ENCODE peak calls at places on chromosome 19, in ten cellular contexts. I is choroid plexus epithelial cell, Q is astrocyte of the spinal cord, K is GM10248, G is fibroblast of the aortic adventitia, U is fibroblast of pulmonary artery, Z is adrenal gland, M is GM23338, O is AG04450, W is endodermal cell. A is an unnamed sample.

GRCh38 chr19:51739466-51740213 is 12.0 kb downstream of the FPR1 start:
- DNase-seq in G (no peak), U (no peak), I (no peak), Z (no peak), Q (no peak), O (no peak), W (no peak), K (no peak), M (no peak), A (no peak)

GRCh38 chr19:39327990-39328705 is 7.5 kb upstream of the LRFN1 start:
- DNase-seq in Q (peak), I (peak), K (peak), O (peak), M (peak), U (peak), Z (peak), G (peak), W (peak), A (peak)

GRCh38 chr19:4538601-4538954 is 1.3 kb downstream of the LRG1 start:
- DNase-seq in Q (no peak), U (no peak), G (no peak), W (peak), O (no peak), Z (no peak), K (no peak), I (no peak), M (no peak), A (no peak)

GRCh38 chr19:11797491-11797890 is 832 bp upstream of the ZNF491 start:
- DNase-seq in U (peak), Z (peak), W (peak), G (peak), K (peak), O (peak), M (peak), Q (peak), I (peak), A (peak)

GRCh38 chr19:58543826-58544590 is at the start of gene TRIM28:
- DNase-seq in O (peak), G (peak), W (peak), U (peak), M (peak), I (peak), Q (peak), K (peak), Z (peak), A (peak)

GRCh38 chr19:35344511-35345031 is 3.1 kb upstream of the FFAR1 start:
- DNase-seq in G (no peak), Q (no peak), M (no peak), O (no peak), I (no peak), W (peak), U (no peak), K (no peak), Z (no peak), A (no peak)

GRCh38 chr19:34503546-34504272 is 22.2 kb downstream of the WTIP start:
- DNase-seq in W (no peak), U (no peak), I (peak), O (no peak), G (no peak), Q (no peak), Z (no peak), K (peak), M (no peak), A (no peak)

GRCh38 chr19:18097217-18097992 is at the start of gene MAST3:
- DNase-seq in Q (peak), I (peak), O (no peak), K (peak), Z (peak), G (peak), U (peak), M (peak), W (peak), A (no peak)

GRCh38 chr19:46371371-46371901 is 24.5 kb downstream of the PPP5C start:
- DNase-seq in K (no peak), M (peak), I (peak), O (no peak), G (no peak), Q (no peak), U (peak), Z (peak), W (no peak), A (no peak)

GRCh38 chr19:47124937-47125668 is 5.5 kb upstream of the SAE1 start:
- DNase-seq in W (peak), Z (no peak), U (peak), K (peak), O (no peak), Q (peak), I (peak), M (peak), G (peak), A (peak)

GRCh38 chr19:12065100-12065538 is 588 bp downstream of the ZNF844 start:
- DNase-seq in K (no peak), W (no peak), Q (peak), U (peak), Z (no peak), M (peak), G (peak), O (no peak), I (peak), A (peak)

GRCh38 chr19:10270616-10271394 is at the start of gene ICAM1:
- DNase-seq in G (peak), U (peak), M (peak), W (peak), Z (peak), I (peak), O (no peak), Q (peak), K (peak), A (no peak)

GRCh38 chr19:22422220-22422619 is at the start of gene ZNF98:
- DNase-seq in Z (peak), I (no peak), G (no peak), O (no peak), Q (no peak), K (no peak), U (peak), M (no peak), W (no peak), A (no peak)

GRCh38 chr19:35908977-35909683 is 1.0 kb upstream of the TYROBP start:
- DNase-seq in U (no peak), O (no peak), K (peak), Z (peak), G (no peak), W (no peak), M (no peak), I (no peak), Q (no peak), A (no peak)

GRCh38 chr19:10839071-10840050 is 3.3 kb upstream of the TMED1 start:
- DNase-seq in K (no peak), O (no peak), Z (no peak), W (no peak), U (no peak), M (no peak), Q (no peak), G (no peak), I (no peak), A (no peak)

GRCh38 chr19:10655457-10656312 is 1.5 kb downstream of the ILF3 start:
- DNase-seq in K (no peak), U (peak), Z (peak), I (peak), W (peak), G (peak), M (peak), O (no peak), Q (peak), A (peak)

GRCh38 chr19:15452111-15453047 is 2.6 kb upstream of the WIZ start:
- DNase-seq in K (no peak), U (peak), I (peak), G (peak), O (peak), W (peak), M (peak), Q (peak), Z (peak), A (no peak)
- TF ChIP-seq CTCF in K (no peak), U (no peak), I (no peak), G (no peak), O (no peak), W (no peak), M (no peak), Q (no peak), Z (no peak), A (no peak)

GRCh38 chr19:2170219-2170618 is 6.5 kb downstream of the DOT1L start:
- DNase-seq in W (no peak), G (no peak), K (no peak), I (no peak), U (no peak), O (no peak), Z (no peak), Q (no peak), M (no peak), A (no peak)

GRCh38 chr19:2170987-2171348 is 7.2 kb downstream of the DOT1L start:
- DNase-seq in O (no peak), K (no peak), Z (no peak), G (no peak), W (no peak), M (no peak), Q (no peak), I (no peak), U (no peak), A (no peak)

GRCh38 chr19:2173388-2173787 is 9.7 kb downstream of the DOT1L start:
- DNase-seq in K (no peak), Z (no peak), G (no peak), U (no peak), M (no peak), Q (no peak), O (no peak), W (no peak), I (no peak), A (no peak)

GRCh38 chr19:2173841-2174577 is 10.3 kb downstream of the DOT1L start:
- DNase-seq in W (no peak), U (no peak), I (peak), Z (peak), G (no peak), M (no peak), K (no peak), O (no peak), Q (no peak), A (no peak)

DNA sequence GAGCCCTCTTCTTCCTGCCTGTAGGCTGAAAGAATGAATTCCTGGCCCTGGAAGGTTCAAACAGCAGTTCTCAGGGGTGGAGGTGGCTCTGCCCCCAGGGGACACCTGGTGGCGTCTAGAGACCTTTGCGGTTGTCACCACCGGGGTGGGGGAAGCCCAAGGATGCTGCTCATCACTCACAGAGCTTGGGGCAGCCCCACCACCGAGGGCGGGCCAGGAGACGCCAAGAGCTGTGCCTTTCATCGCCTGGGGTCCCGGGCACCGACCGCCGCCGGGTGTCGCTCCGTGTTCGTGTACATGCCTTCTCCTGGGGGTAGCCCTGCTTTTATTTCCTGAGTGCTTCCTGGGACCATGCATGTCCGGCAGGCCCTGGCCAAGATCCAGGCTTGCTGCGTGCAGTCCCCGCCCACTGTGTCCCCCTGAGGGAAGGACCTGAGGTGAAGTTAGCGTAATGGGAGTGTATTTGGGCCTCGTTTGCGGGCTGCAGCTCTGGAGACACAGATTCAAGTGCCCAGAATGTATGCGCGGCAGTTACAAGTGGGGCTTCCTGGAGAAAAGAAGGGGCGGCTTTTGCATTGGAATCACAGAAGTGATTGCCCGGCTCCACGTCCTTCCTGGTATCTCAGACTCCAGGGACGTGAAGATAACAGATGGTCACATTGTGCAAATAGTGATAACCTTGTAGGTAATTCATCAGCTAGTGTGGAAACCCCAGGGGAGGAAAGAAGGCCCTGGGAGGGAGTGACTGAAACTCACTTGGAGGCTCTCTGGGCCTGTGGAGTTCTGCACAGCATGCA is 7.8 kb downstream of the DOT1L start:
- DNase-seq in K (peak), Q (no peak), G (peak), M (peak), I (peak), W (peak), U (peak), Z (peak), O (no peak), A (no peak)
- TF ChIP-seq CTCF in K (peak), Q (peak), G (no peak), M (peak), I (peak), W (peak), U (no peak), Z (no peak), O (no peak), A (peak)

GRCh38 chr19:28867978-28868377 is 345.0 kb downstream of the UQCRFS1 start:
- DNase-seq in W (no peak), G (no peak), U (no peak), Q (no peak), Z (no peak), I (no peak), K (no peak), O (no peak), M (no peak), A (no peak)

GRCh38 chr19:28869459-28869858 is 343.5 kb downstream of the UQCRFS1 start:
- DNase-seq in I (no peak), Z (no peak), K (peak), W (no peak), O (no peak), Q (no peak), G (no peak), U (no peak), M (no peak), A (no peak)

GRCh38 chr19:28868836-28869235 is 344.1 kb downstream of the UQCRFS1 start:
- DNase-seq in M (no peak), K (no peak), Q (no peak), W (no peak), O (no peak), G (no peak), Z (no peak), I (no peak), U (no peak), A (no peak)

GRCh38 chr19:28873301-28873700 is 339.6 kb downstream of the UQCRFS1 start:
- DNase-seq in I (no peak), W (no peak), G (no peak), Q (no peak), M (no peak), K (no peak), U (no peak), Z (no peak), O (no peak), A (no peak)

GRCh38 chr19:28871099-28871725 is 341.7 kb downstream of the UQCRFS1 start:
- DNase-seq in Z (no peak), U (no peak), O (no peak), G (no peak), M (no peak), W (no peak), K (no peak), Q (no peak), I (no peak), A (no peak)
- TF ChIP-seq CTCF in Z (no peak), U (no peak), O (no peak), G (no peak), M (no peak), W (no peak), K (no peak), Q (no peak), I (no peak), A (no peak)

GRCh38 chr19:42242512-42243409 is at the start of gene GSK3A:
- DNase-seq in U (peak), W (peak), G (peak), O (peak), M (peak), Z (peak), Q (peak), I (peak), K (peak), A (peak)
- TF ChIP-seq CTCF in U (no peak), W (no peak), G (peak), O (no peak), M (no peak), Z (no peak), Q (no peak), I (no peak), K (no peak), A (no peak)

DNA sequence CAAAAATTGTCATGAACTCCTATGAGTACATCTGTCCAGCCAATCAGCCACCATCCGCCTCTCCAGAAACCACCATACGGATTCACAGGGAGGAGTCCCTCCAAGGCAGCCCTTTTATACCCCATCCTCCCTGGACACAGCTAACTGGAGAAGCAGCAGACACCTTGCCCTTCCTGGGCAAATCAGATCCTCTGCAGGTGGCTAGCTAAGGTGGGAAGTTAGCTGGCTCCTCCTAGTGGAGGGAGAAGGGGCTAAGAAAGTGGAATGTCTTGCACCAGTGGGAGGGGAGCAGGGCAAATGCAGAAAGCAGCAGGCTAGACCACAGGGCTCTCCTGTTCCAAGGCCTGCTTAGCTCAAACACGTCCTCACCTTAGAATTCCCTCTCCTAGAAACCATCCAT is 46.2 kb upstream of the UQCRFS1 start:
- DNase-seq in M (peak), K (no peak), Q (no peak), G (peak), I (peak), W (peak), O (no peak), Z (no peak), U (peak), A (no peak)
- TF ChIP-seq CTCF in M (peak), K (peak), Q (peak), G (peak), I (peak), W (peak), O (no peak), Z (no peak), U (peak), A (peak)

A was measured in HFFc6.